ENCODE peak calls at places on chromosomes 11 and 22, in five cellular contexts. One of them, this sample, is unnamed.

GRCh38 chr11:67262731-67263675 is 3.3 kb upstream of the GRK2 start:
- DNase-seq in tibial artery: peak; percentile 78
- DNase-seq in NB4: peak; percentile 92
- DNase-seq in islet precursor cell: peak; percentile 89
- DNase-seq in AG10803: peak; percentile 85
- DNase-seq in this sample: peak; percentile 61

GRCh38 chr11:36500315-36500721 is 9.8 kb downstream of the TRAF6 start:
- DNase-seq in AG10803: peak; percentile 77
- DNase-seq in islet precursor cell: peak; percentile 91
- DNase-seq in NB4: peak; percentile 84
- DNase-seq in tibial artery: no peak
- DNase-seq in this sample: no peak

GRCh38 chr22:20604776-20605221 is 97.4 kb downstream of the MED15 start:
- DNase-seq in NB4: no peak
- DNase-seq in tibial artery: no peak
- DNase-seq in islet precursor cell: no peak
- DNase-seq in AG10803: no peak
- DNase-seq in this sample: no peak

GRCh38 chr11:101617735-101618332 is 34.0 kb upstream of the TRPC6 start:
- DNase-seq in NB4: no peak
- DNase-seq in tibial artery: no peak
- DNase-seq in islet precursor cell: peak; percentile 72
- DNase-seq in AG10803: peak; percentile 9
- DNase-seq in this sample: no peak

GRCh38 chr11:43515090-43515489 is 156.4 kb downstream of the TTC17 start:
- DNase-seq in AG10803: no peak
- DNase-seq in islet precursor cell: peak; percentile 64
- DNase-seq in NB4: peak; percentile 11
- DNase-seq in tibial artery: no peak
- DNase-seq in this sample: no peak

GRCh38 chr22:31378123-31378522 is 21.3 kb upstream of the DRG1 start:
- DNase-seq in tibial artery: no peak
- DNase-seq in NB4: no peak
- DNase-seq in islet precursor cell: no peak
- DNase-seq in AG10803: peak; percentile 15
- DNase-seq in this sample: no peak

GRCh38 chr11:59555601-59556114 is 44.3 kb downstream of the OR4D9 start:
- DNase-seq in islet precursor cell: no peak
- DNase-seq in NB4: peak; percentile 36
- DNase-seq in tibial artery: no peak
- DNase-seq in AG10803: no peak
- DNase-seq in this sample: no peak

GRCh38 chr11:73554677-73555320 is 43.1 kb downstream of the FAM168A start:
- DNase-seq in islet precursor cell: no peak
- DNase-seq in tibial artery: no peak
- DNase-seq in NB4: no peak
- DNase-seq in AG10803: no peak
- DNase-seq in this sample: no peak

GRCh38 chr22:19723165-19723989 is at the start of gene GP1BB:
- DNase-seq in AG10803: no peak
- DNase-seq in NB4: peak; percentile 78
- DNase-seq in tibial artery: no peak
- DNase-seq in islet precursor cell: peak; percentile 70
- DNase-seq in this sample: no peak

GRCh38 chr11:72072348-72072747 is 8.0 kb downstream of the NUMA1 start:
- DNase-seq in tibial artery: no peak
- DNase-seq in AG10803: peak; percentile 86
- DNase-seq in NB4: peak; percentile 41
- DNase-seq in islet precursor cell: peak; percentile 88
- DNase-seq in this sample: no peak

GRCh38 chr11:1102996-1103395 is 28.3 kb downstream of the MUC2 start:
- DNase-seq in islet precursor cell: no peak
- DNase-seq in NB4: no peak
- DNase-seq in tibial artery: no peak
- DNase-seq in AG10803: no peak
- DNase-seq in this sample: no peak

GRCh38 chr11:2214527-2215229 is 43.1 kb upstream of the TH start:
- DNase-seq in islet precursor cell: peak; percentile 56
- DNase-seq in NB4: no peak
- DNase-seq in AG10803: no peak
- DNase-seq in tibial artery: no peak
- DNase-seq in this sample: no peak

GRCh38 chr11:87722756-87723599 is 452.3 kb downstream of the RAB38 start:
- DNase-seq in islet precursor cell: no peak
- DNase-seq in AG10803: peak; percentile 27
- DNase-seq in tibial artery: no peak
- DNase-seq in NB4: peak; percentile 60
- DNase-seq in this sample: no peak

GRCh38 chr11:121595717-121596156 is 143.0 kb upstream of the SORL1-AS1 start:
- DNase-seq in tibial artery: peak; percentile 64
- DNase-seq in NB4: peak; percentile 23
- DNase-seq in islet precursor cell: no peak
- DNase-seq in AG10803: peak; percentile 100
- DNase-seq in this sample: no peak

GRCh38 chr11:50174189-50174588 is 141.5 kb downstream of the OR4C45 start:
- DNase-seq in AG10803: peak; percentile 44
- DNase-seq in islet precursor cell: no peak
- DNase-seq in tibial artery: no peak
- DNase-seq in NB4: no peak
- DNase-seq in this sample: no peak

GRCh38 chr22:21714059-21714770 is 21.4 kb downstream of the YPEL1 start:
- DNase-seq in AG10803: no peak
- DNase-seq in islet precursor cell: no peak
- DNase-seq in tibial artery: no peak
- DNase-seq in NB4: no peak
- DNase-seq in this sample: no peak